ENCODE peak calls at places on chromosomes 5 and 9, in ten cellular contexts. One of them, this sample, is unnamed.

GRCh38 chr9:33697171-33697570 is 98.2 kb upstream of the PRSS3 start:
- DNase-seq in prostate gland: no peak
- DNase-seq in heart left ventricle: no peak
- DNase-seq in adrenal gland: no peak
- DNase-seq in body of pancreas: no peak
- DNase-seq in suprapubic skin: no peak
- DNase-seq in thyroid gland: no peak
- DNase-seq in A549: no peak
- DNase-seq in IMR-90: no peak
- DNase-seq in endothelial cell of umbilical vein: no peak
- DNase-seq in this sample: no peak

GRCh38 chr9:28135571-28135970 is 562.3 kb upstream of the C9orf72 start:
- DNase-seq in adrenal gland: no peak
- DNase-seq in endothelial cell of umbilical vein: peak; percentile 18
- DNase-seq in A549: no peak
- DNase-seq in heart left ventricle: no peak
- DNase-seq in IMR-90: no peak
- DNase-seq in body of pancreas: no peak
- DNase-seq in suprapubic skin: no peak
- DNase-seq in thyroid gland: no peak
- DNase-seq in prostate gland: no peak
- DNase-seq in this sample: no peak

GRCh38 chr9:136645903-136646754 is 16.6 kb upstream of the EGFL7 start:
- DNase-seq in thyroid gland: peak; percentile 40
- DNase-seq in suprapubic skin: no peak
- DNase-seq in adrenal gland: peak; percentile 54
- DNase-seq in A549: no peak
- DNase-seq in endothelial cell of umbilical vein: peak; percentile 96
- DNase-seq in IMR-90: no peak
- DNase-seq in heart left ventricle: peak; percentile 90
- DNase-seq in prostate gland: no peak
- DNase-seq in body of pancreas: no peak
- DNase-seq in this sample: no peak

GRCh38 chr9:116372081-116372673 is 218.6 kb downstream of the PAPPA start:
- DNase-seq in A549: no peak
- DNase-seq in prostate gland: no peak
- DNase-seq in suprapubic skin: no peak
- DNase-seq in adrenal gland: no peak
- DNase-seq in heart left ventricle: no peak
- DNase-seq in IMR-90: no peak
- DNase-seq in endothelial cell of umbilical vein: no peak
- DNase-seq in body of pancreas: no peak
- DNase-seq in thyroid gland: no peak
- DNase-seq in this sample: no peak

GRCh38 chr5:151020304-151021031 is at the start of gene GPX3:
- DNase-seq in A549: peak; percentile 78
- DNase-seq in body of pancreas: peak; percentile 91
- DNase-seq in suprapubic skin: peak; percentile 97
- DNase-seq in heart left ventricle: peak; percentile 97
- DNase-seq in endothelial cell of umbilical vein: peak; percentile 69
- DNase-seq in adrenal gland: peak; percentile 86
- DNase-seq in IMR-90: peak; percentile 25
- DNase-seq in thyroid gland: peak; percentile 99
- DNase-seq in prostate gland: peak; percentile 93
- DNase-seq in this sample: peak; percentile 93

GRCh38 chr9:136011703-136012496 is 50.7 kb upstream of the UBAC1 start:
- DNase-seq in prostate gland: no peak
- DNase-seq in adrenal gland: peak; percentile 95
- DNase-seq in endothelial cell of umbilical vein: peak; percentile 70
- DNase-seq in thyroid gland: peak; percentile 34
- DNase-seq in A549: no peak
- DNase-seq in body of pancreas: peak; percentile 59
- DNase-seq in suprapubic skin: no peak
- DNase-seq in heart left ventricle: peak; percentile 93
- DNase-seq in IMR-90: peak; percentile 59
- DNase-seq in this sample: peak; percentile 25

GRCh38 chr9:84970432-84970831 is 300.9 kb downstream of the NTRK2 start:
- DNase-seq in body of pancreas: no peak
- DNase-seq in IMR-90: no peak
- DNase-seq in thyroid gland: no peak
- DNase-seq in A549: peak; percentile 90
- DNase-seq in suprapubic skin: no peak
- DNase-seq in endothelial cell of umbilical vein: no peak
- DNase-seq in adrenal gland: no peak
- DNase-seq in heart left ventricle: no peak
- DNase-seq in prostate gland: no peak
- DNase-seq in this sample: no peak

GRCh38 chr9:105676351-105676923 is 14.2 kb downstream of the TAL2 start:
- DNase-seq in body of pancreas: no peak
- DNase-seq in adrenal gland: no peak
- DNase-seq in thyroid gland: no peak
- DNase-seq in endothelial cell of umbilical vein: peak; percentile 33
- DNase-seq in prostate gland: no peak
- DNase-seq in heart left ventricle: no peak
- DNase-seq in suprapubic skin: no peak
- DNase-seq in IMR-90: no peak
- DNase-seq in A549: no peak
- DNase-seq in this sample: no peak

GRCh38 chr5:168609806-168610482 is 30.8 kb upstream of the PANK3 start:
- DNase-seq in suprapubic skin: no peak
- DNase-seq in IMR-90: no peak
- DNase-seq in prostate gland: no peak
- DNase-seq in body of pancreas: no peak
- DNase-seq in A549: no peak
- DNase-seq in thyroid gland: no peak
- DNase-seq in adrenal gland: no peak
- DNase-seq in endothelial cell of umbilical vein: no peak
- DNase-seq in heart left ventricle: no peak
- DNase-seq in this sample: no peak

GRCh38 chr5:138664276-138664943 is 88.8 kb upstream of the CTNNA1 start:
- DNase-seq in suprapubic skin: peak; percentile 48
- DNase-seq in prostate gland: no peak
- DNase-seq in body of pancreas: no peak
- DNase-seq in A549: no peak
- DNase-seq in thyroid gland: no peak
- DNase-seq in IMR-90: peak; percentile 39
- DNase-seq in endothelial cell of umbilical vein: no peak
- DNase-seq in heart left ventricle: no peak
- DNase-seq in adrenal gland: no peak
- DNase-seq in this sample: no peak

GRCh38 chr9:38062106-38062497 is 6.9 kb downstream of the SHB start:
- DNase-seq in thyroid gland: no peak
- DNase-seq in IMR-90: no peak
- DNase-seq in A549: no peak
- DNase-seq in suprapubic skin: no peak
- DNase-seq in body of pancreas: no peak
- DNase-seq in endothelial cell of umbilical vein: no peak
- DNase-seq in prostate gland: no peak
- DNase-seq in heart left ventricle: no peak
- DNase-seq in adrenal gland: no peak
- DNase-seq in this sample: no peak

GRCh38 chr9:136865768-136866103 is 372 bp downstream of the EDF1 start:
- DNase-seq in endothelial cell of umbilical vein: no peak
- DNase-seq in prostate gland: no peak
- DNase-seq in A549: no peak
- DNase-seq in IMR-90: no peak
- DNase-seq in adrenal gland: peak; percentile 47
- DNase-seq in thyroid gland: peak; percentile 58
- DNase-seq in suprapubic skin: peak; percentile 76
- DNase-seq in heart left ventricle: no peak
- DNase-seq in body of pancreas: no peak
- DNase-seq in this sample: no peak

GRCh38 chr9:29640507-29640906 is 2067.2 kb upstream of the C9orf72 start:
- DNase-seq in IMR-90: no peak
- DNase-seq in endothelial cell of umbilical vein: no peak
- DNase-seq in heart left ventricle: no peak
- DNase-seq in body of pancreas: no peak
- DNase-seq in prostate gland: no peak
- DNase-seq in thyroid gland: no peak
- DNase-seq in A549: no peak
- DNase-seq in adrenal gland: no peak
- DNase-seq in suprapubic skin: no peak
- DNase-seq in this sample: no peak
- TF ChIP-seq CTCF in IMR-90: no peak
- TF ChIP-seq CTCF in endothelial cell of umbilical vein: no peak
- TF ChIP-seq CTCF in heart left ventricle: no peak
- TF ChIP-seq CTCF in body of pancreas: no peak
- TF ChIP-seq CTCF in prostate gland: no peak
- TF ChIP-seq CTCF in thyroid gland: no peak
- TF ChIP-seq CTCF in A549: no peak
- TF ChIP-seq CTCF in adrenal gland: no peak
- TF ChIP-seq CTCF in suprapubic skin: no peak
- TF ChIP-seq CTCF in this sample: no peak

GRCh38 chr5:154355141-154355611 is 90.6 kb upstream of the SAP30L start:
- DNase-seq in A549: no peak
- DNase-seq in suprapubic skin: no peak
- DNase-seq in prostate gland: no peak
- DNase-seq in thyroid gland: no peak
- DNase-seq in endothelial cell of umbilical vein: no peak
- DNase-seq in adrenal gland: no peak
- DNase-seq in IMR-90: no peak
- DNase-seq in body of pancreas: no peak
- DNase-seq in heart left ventricle: peak; percentile 69
- DNase-seq in this sample: no peak

GRCh38 chr5:154356256-154356655 is 89.5 kb upstream of the SAP30L start:
- DNase-seq in prostate gland: no peak
- DNase-seq in heart left ventricle: no peak
- DNase-seq in thyroid gland: no peak
- DNase-seq in suprapubic skin: no peak
- DNase-seq in adrenal gland: no peak
- DNase-seq in body of pancreas: no peak
- DNase-seq in endothelial cell of umbilical vein: no peak
- DNase-seq in IMR-90: peak; percentile 51
- DNase-seq in A549: peak; percentile 23
- DNase-seq in this sample: no peak

GRCh38 chr5:154359222-154359583 is 86.6 kb upstream of the SAP30L start:
- DNase-seq in IMR-90: no peak
- DNase-seq in suprapubic skin: no peak
- DNase-seq in endothelial cell of umbilical vein: no peak
- DNase-seq in A549: no peak
- DNase-seq in thyroid gland: no peak
- DNase-seq in heart left ventricle: no peak
- DNase-seq in prostate gland: no peak
- DNase-seq in body of pancreas: no peak
- DNase-seq in adrenal gland: peak; percentile 65
- DNase-seq in this sample: no peak

GRCh38 chr5:154356958-154357357 is 88.8 kb upstream of the SAP30L start:
- DNase-seq in A549: no peak
- DNase-seq in body of pancreas: no peak
- DNase-seq in suprapubic skin: no peak
- DNase-seq in thyroid gland: no peak
- DNase-seq in prostate gland: no peak
- DNase-seq in heart left ventricle: no peak
- DNase-seq in IMR-90: no peak
- DNase-seq in endothelial cell of umbilical vein: no peak
- DNase-seq in adrenal gland: no peak
- DNase-seq in this sample: no peak

DNA sequence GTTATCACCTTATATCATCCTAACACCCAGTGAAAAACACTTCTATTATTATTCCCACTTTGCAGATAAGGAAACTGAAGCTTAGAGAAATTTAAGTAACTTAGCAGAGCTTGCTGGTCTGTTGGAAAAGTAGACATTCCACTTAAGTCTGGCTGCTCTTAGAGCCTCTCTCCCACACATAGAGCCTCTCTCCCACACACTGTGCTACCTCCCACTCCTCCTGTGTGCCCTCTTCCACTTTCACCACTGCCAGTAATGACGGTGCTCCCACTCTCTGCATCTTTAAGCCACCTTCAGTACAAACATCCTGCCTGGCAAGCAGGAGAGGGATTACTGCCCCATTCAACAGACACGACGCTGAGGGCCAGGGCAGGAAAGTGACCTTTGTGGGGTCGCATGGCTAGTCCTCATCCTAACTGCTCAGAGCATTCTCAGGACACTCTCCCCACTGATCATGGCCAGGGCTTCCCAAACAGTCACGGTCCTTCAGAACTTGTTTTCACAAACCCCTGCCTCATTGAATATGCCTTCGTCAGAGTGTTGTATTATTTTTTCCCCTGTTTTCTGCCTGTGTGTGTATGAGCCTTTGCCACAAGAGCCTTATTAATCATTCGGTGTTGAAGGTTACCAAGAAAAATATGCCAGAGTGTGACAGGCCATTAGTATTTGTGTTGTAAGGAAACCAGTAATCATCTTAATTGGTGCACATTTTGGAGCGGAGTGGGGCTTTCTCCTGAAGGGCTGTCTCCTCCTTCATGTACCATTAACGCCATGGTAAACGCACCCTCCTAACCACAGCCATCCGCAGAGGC is 87.2 kb upstream of the SAP30L start:
- DNase-seq in IMR-90: no peak
- DNase-seq in endothelial cell of umbilical vein: no peak
- DNase-seq in body of pancreas: no peak
- DNase-seq in thyroid gland: no peak
- DNase-seq in A549: no peak
- DNase-seq in suprapubic skin: no peak
- DNase-seq in adrenal gland: no peak
- DNase-seq in prostate gland: no peak
- DNase-seq in heart left ventricle: no peak
- DNase-seq in this sample: no peak
- TF ChIP-seq POLR2A in IMR-90: no peak
- TF ChIP-seq POLR2A in endothelial cell of umbilical vein: no peak
- TF ChIP-seq POLR2A in body of pancreas: no peak
- TF ChIP-seq POLR2A in thyroid gland: no peak
- TF ChIP-seq POLR2A in A549: no peak
- TF ChIP-seq POLR2A in suprapubic skin: no peak
- TF ChIP-seq POLR2A in adrenal gland: no peak
- TF ChIP-seq POLR2A in prostate gland: no peak
- TF ChIP-seq POLR2A in heart left ventricle: no peak
- TF ChIP-seq POLR2A in this sample: no peak

DNA sequence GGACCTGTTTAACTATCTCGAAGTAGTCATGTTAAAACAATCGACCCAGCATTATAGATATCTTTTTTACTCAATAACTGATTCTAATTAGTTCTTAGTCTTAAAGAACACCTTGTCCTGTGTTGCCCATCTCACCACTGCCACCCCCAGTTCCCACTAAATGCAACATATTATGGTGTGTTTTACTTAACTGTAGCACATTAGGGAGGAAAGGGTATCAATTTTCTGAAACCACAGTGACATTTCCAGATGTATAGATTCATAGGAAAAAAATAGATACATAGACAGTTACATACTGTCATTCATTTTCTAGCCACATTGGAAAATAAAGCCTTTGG is 221.1 kb downstream of the MEF2C start:
- DNase-seq in endothelial cell of umbilical vein: no peak
- DNase-seq in IMR-90: no peak
- DNase-seq in heart left ventricle: no peak
- DNase-seq in thyroid gland: no peak
- DNase-seq in adrenal gland: no peak
- DNase-seq in body of pancreas: no peak
- DNase-seq in A549: no peak
- DNase-seq in prostate gland: no peak
- DNase-seq in suprapubic skin: no peak
- DNase-seq in this sample: no peak
- H3K4me1 ChIP-seq in endothelial cell of umbilical vein: peaks cover 8% of the 10 kb centered on the region
- H3K4me1 ChIP-seq in IMR-90: peaks cover 2% of the 10 kb centered on the region
- H3K4me1 ChIP-seq in heart left ventricle: peaks cover 2% of the 10 kb centered on the region
- H3K4me1 ChIP-seq in thyroid gland: peaks cover 8% of the 10 kb centered on the region
- H3K4me1 ChIP-seq in adrenal gland: no peaks in the 10 kb centered on the region
- H3K4me1 ChIP-seq in body of pancreas: peaks cover 21% of the 10 kb centered on the region
- H3K4me1 ChIP-seq in A549: no peaks in the 10 kb centered on the region
- H3K4me1 ChIP-seq in prostate gland: no peaks in the 10 kb centered on the region
- H3K4me1 ChIP-seq in suprapubic skin: peaks cover 28% of the 10 kb centered on the region
- H3K4me1 ChIP-seq in this sample: no peaks in the 10 kb centered on the region

GRCh38 chr5:181159286-181160143 is 12.1 kb downstream of the OR2V2 start:
- DNase-seq in thyroid gland: peak; percentile 81
- DNase-seq in IMR-90: peak; percentile 60
- DNase-seq in A549: peak; percentile 87
- DNase-seq in suprapubic skin: peak; percentile 89
- DNase-seq in endothelial cell of umbilical vein: peak; percentile 53
- DNase-seq in prostate gland: peak; percentile 81
- DNase-seq in heart left ventricle: peak; percentile 85
- DNase-seq in body of pancreas: peak; percentile 82
- DNase-seq in adrenal gland: peak; percentile 82
- DNase-seq in this sample: peak; percentile 86
- TF ChIP-seq CTCF in thyroid gland: peak; percentile 92
- TF ChIP-seq CTCF in IMR-90: peak; percentile 93
- TF ChIP-seq CTCF in A549: peak; percentile 91
- TF ChIP-seq CTCF in suprapubic skin: peak; percentile 71
- TF ChIP-seq CTCF in endothelial cell of umbilical vein: peak; percentile 71
- TF ChIP-seq CTCF in prostate gland: peak; percentile 83
- TF ChIP-seq CTCF in heart left ventricle: peak; percentile 84
- TF ChIP-seq CTCF in body of pancreas: peak; percentile 88
- TF ChIP-seq CTCF in adrenal gland: peak; percentile 83
- TF ChIP-seq CTCF in this sample: peak; percentile 63

This sample was measured in Peyer's patch.